ENCODE peak calls at places on chromosomes 11 and 22, in eight cellular contexts. J, R, T, V, A, P, E and O are unnamed samples.

GRCh38 chr11:126482586-126483108 is 127.2 kb downstream of the ST3GAL4 start:
- DNase-seq in J (peak; percentile 36), R (no peak), T (no peak), V (no peak), A (peak; percentile 75), P (no peak), E (no peak), O (no peak)

GRCh38 chr11:105937738-105938137 is 84.3 kb downstream of the MSANTD4 start:
- DNase-seq in J (peak; percentile 2), R (no peak), T (peak; percentile 88), V (no peak), A (no peak), P (no peak), E (peak; percentile 42), O (no peak)

GRCh38 chr11:1863352-1864215 is 10.7 kb downstream of the LSP1 start:
- DNase-seq in J (peak; percentile 89), R (peak; percentile 83), T (peak; percentile 92), V (peak; percentile 78), A (peak; percentile 96), P (peak; percentile 48), E (peak; percentile 44), O (no peak)

GRCh38 chr22:49969751-49970527 is 9.4 kb downstream of the PIM3 start:
- DNase-seq in J (no peak), R (no peak), T (no peak), V (no peak), A (peak; percentile 69), P (peak; percentile 1), E (no peak), O (no peak)

GRCh38 chr22:42608481-42609361 is 6.0 kb downstream of the POLDIP3 start:
- DNase-seq in J (peak; percentile 74), R (no peak), T (peak; percentile 75), V (peak; percentile 87), A (no peak), P (no peak), E (no peak), O (no peak)

GRCh38 chr11:27250867-27251266 is 112.1 kb downstream of the CCDC34 start:
- DNase-seq in J (no peak), R (no peak), T (no peak), V (no peak), A (no peak), P (no peak), E (no peak), O (no peak)

GRCh38 chr22:44179989-44180705 is 578 bp upstream of the PARVG start:
- DNase-seq in J (no peak), R (no peak), T (no peak), V (no peak), A (no peak), P (no peak), E (no peak), O (no peak)

GRCh38 chr11:95147364-95147905 is 57.8 kb downstream of the ENDOD1 start:
- DNase-seq in J (peak; percentile 93), R (no peak), T (peak; percentile 91), V (peak; percentile 68), A (no peak), P (no peak), E (peak; percentile 88), O (no peak)

GRCh38 chr11:60594998-60595637 is 79.9 kb downstream of the MS4A13 start:
- DNase-seq in J (no peak), R (no peak), T (no peak), V (no peak), A (no peak), P (no peak), E (no peak), O (no peak)

GRCh38 chr11:124718801-124719200 is 20.9 kb upstream of the NRGN start:
- DNase-seq in J (no peak), R (no peak), T (no peak), V (no peak), A (no peak), P (no peak), E (no peak), O (no peak)

GRCh38 chr11:67032830-67033555 is 10.1 kb downstream of the SYT12 start:
- DNase-seq in J (peak; percentile 95), R (no peak), T (peak; percentile 28), V (peak; percentile 76), A (peak; percentile 91), P (no peak), E (no peak), O (no peak)

GRCh38 chr11:103537904-103538502 is 428.8 kb downstream of the DYNC2H1 start:
- DNase-seq in J (peak; percentile 65), R (no peak), T (peak; percentile 53), V (no peak), A (no peak), P (no peak), E (peak; percentile 35), O (no peak)

GRCh38 chr22:38799265-38800002 is 5.5 kb upstream of the DNAL4 start:
- DNase-seq in J (peak; percentile 86), R (no peak), T (no peak), V (no peak), A (peak; percentile 46), P (no peak), E (peak; percentile 32), O (no peak)

GRCh38 chr11:48109046-48109666 is 107.5 kb upstream of the OR4B1 start:
- DNase-seq in J (peak; percentile 68), R (peak; percentile 41), T (peak; percentile 46), V (peak; percentile 64), A (no peak), P (no peak), E (no peak), O (peak; percentile 63)

GRCh38 chr22:43110927-43111623 is 525 bp downstream of the BIK start:
- DNase-seq in J (peak; percentile 11), R (peak; percentile 52), T (no peak), V (no peak), A (no peak), P (no peak), E (no peak), O (no peak)

GRCh38 chr11:71249301-71249700 is 3.1 kb downstream of the SHANK2 start:
- DNase-seq in J (no peak), R (no peak), T (no peak), V (no peak), A (peak; percentile 55), P (no peak), E (no peak), O (no peak)

GRCh38 chr11:130790689-130791088 is 125.6 kb downstream of the SNX19 start:
- DNase-seq in J (no peak), R (no peak), T (no peak), V (no peak), A (no peak), P (no peak), E (no peak), O (no peak)

GRCh38 chr22:45630436-45630835 is 41.2 kb upstream of the ATXN10 start:
- DNase-seq in J (no peak), R (no peak), T (no peak), V (no peak), A (peak; percentile 41), P (no peak), E (no peak), O (no peak)

GRCh38 chr11:88288560-88288959 is 49.0 kb downstream of the CTSC start:
- DNase-seq in J (no peak), R (no peak), T (no peak), V (no peak), A (no peak), P (no peak), E (no peak), O (peak; percentile 4)

GRCh38 chr11:133893381-133893780 is 48.1 kb upstream of the SPATA19 start:
- DNase-seq in J (no peak), R (peak; percentile 18), T (no peak), V (no peak), A (no peak), P (no peak), E (no peak), O (no peak)

GRCh38 chr11:62438641-62439040 is 19.8 kb downstream of the SCGB1A1 start:
- DNase-seq in J (no peak), R (no peak), T (no peak), V (no peak), A (no peak), P (no peak), E (no peak), O (no peak)

GRCh38 chr11:121870202-121871045 is 245.6 kb downstream of the BLID start:
- DNase-seq in J (peak; percentile 24), R (no peak), T (peak; percentile 1), V (no peak), A (no peak), P (no peak), E (no peak), O (no peak)

GRCh38 chr22:43996170-43996980 is 27.7 kb upstream of the PARVB start:
- DNase-seq in J (no peak), R (peak; percentile 83), T (no peak), V (peak; percentile 26), A (peak; percentile 91), P (no peak), E (no peak), O (no peak)